ENCODE peak calls at places on chromosomes 4 and X, in four cellular contexts. B, Q, R and M are unnamed samples.

GRCh38 chr4:128145727-128146126 is 84.6 kb downstream of the LARP1B start:
- DNase-seq in B (no peak), Q (no peak), R (no peak), M (no peak)

GRCh38 chr4:123661080-123661737 is 264.6 kb downstream of the SPRY1 start:
- DNase-seq in B (no peak), Q (no peak), R (no peak), M (peak; percentile 34)

GRCh38 chr4:141724646-141725045 is 88.3 kb downstream of the IL15 start:
- DNase-seq in B (no peak), Q (no peak), R (no peak), M (no peak)

GRCh38 chr4:73161527-73162185 is 92.1 kb upstream of the COX18 start:
- DNase-seq in B (no peak), Q (no peak), R (no peak), M (no peak)

GRCh38 chrX:53071064-53071463 is 11.1 kb upstream of the TSPYL2 start:
- DNase-seq in B (no peak), Q (no peak), R (no peak), M (no peak)

GRCh38 chr4:3489451-3489962 is 26.4 kb downstream of the DOK7 start:
- DNase-seq in B (no peak), Q (peak; percentile 38), R (no peak), M (peak; percentile 92)

GRCh38 chr4:16573181-16573580 is 325.3 kb downstream of the LDB2 start:
- DNase-seq in B (no peak), Q (no peak), R (no peak), M (no peak)

GRCh38 chr4:122912810-122913575 is 9.4 kb downstream of the NUDT6 start:
- DNase-seq in B (no peak), Q (no peak), R (no peak), M (no peak)

GRCh38 chr4:89303177-89303576 is 4.4 kb downstream of the GPRIN3 start:
- DNase-seq in B (no peak), Q (peak; percentile 91), R (no peak), M (no peak)

GRCh38 chr4:61086979-61087378 is 113.1 kb upstream of the ADGRL3 start:
- DNase-seq in B (no peak), Q (no peak), R (no peak), M (no peak)

GRCh38 chr4:87007345-87008181 is 72.8 kb downstream of the AFF1 start:
- DNase-seq in B (no peak), Q (no peak), R (peak; percentile 84), M (peak; percentile 68)

GRCh38 chr4:147714575-147715401 is 17.1 kb upstream of the ARHGAP10 start:
- DNase-seq in B (no peak), Q (no peak), R (no peak), M (no peak)

GRCh38 chrX:97397371-97397770 is 513.7 kb downstream of the RPA4 start:
- DNase-seq in B (no peak), Q (no peak), R (peak; percentile 1), M (no peak)
- TF ChIP-seq MAX in B (no peak), Q (no peak), R (no peak), M (no peak)

GRCh38 chrX:15808254-15808653 is 18.0 kb downstream of the ZRSR2 start:
- DNase-seq in B (no peak), Q (no peak), R (no peak), M (no peak)
- TF ChIP-seq POLR2A in B (no peak), Q (no peak), R (no peak), M (no peak)

GRCh38 chr4:38858097-38858420 is 1.4 kb upstream of the TLR6 start:
- DNase-seq in B (no peak), Q (no peak), R (no peak), M (no peak)
- H3K4me3 ChIP-seq in B (no peak overlapping the region), Q (no peak overlapping the region), R (no peak overlapping the region), M (peak overlapping the region; percentile 48)

GRCh38 chrX:149280011-149280410 is 225.1 kb downstream of the IDS start:
- DNase-seq in B (no peak), Q (no peak), R (no peak), M (no peak)

GRCh38 chrX:149272690-149273463 is 232.2 kb downstream of the IDS start:
- DNase-seq in B (no peak), Q (no peak), R (no peak), M (no peak)

GRCh38 chrX:149274516-149275105 is 230.5 kb downstream of the IDS start:
- DNase-seq in B (no peak), Q (no peak), R (no peak), M (no peak)

DNA sequence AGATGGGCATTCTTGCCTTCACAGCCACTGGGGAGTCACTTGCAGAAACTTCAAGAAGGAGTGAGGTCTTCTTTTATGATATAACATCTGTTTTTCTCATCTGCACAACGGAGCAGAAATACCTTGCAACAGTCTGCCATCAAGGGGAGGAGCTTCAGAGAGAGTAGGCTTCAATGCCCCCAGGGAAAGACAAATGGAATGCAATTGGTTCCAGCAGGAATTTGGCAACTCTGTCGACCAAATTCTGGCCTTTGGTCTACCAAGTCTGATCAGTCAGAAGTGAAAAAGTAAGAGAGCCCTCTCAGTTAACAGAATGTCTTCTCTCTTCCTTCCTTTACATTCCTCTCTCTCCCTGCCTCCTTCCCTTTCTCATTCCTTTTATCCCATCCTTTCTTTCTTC is 229.3 kb downstream of the IDS start:
- DNase-seq in B (no peak), Q (no peak), R (no peak), M (no peak)
- TF ChIP-seq MAX in B (no peak), Q (no peak), R (no peak), M (no peak)

GRCh38 chrX:78375894-78376293 is 48.5 kb upstream of the CYSLTR1 start:
- DNase-seq in B (no peak), Q (no peak), R (no peak), M (peak; percentile 83)
- TF ChIP-seq POLR2A in B (no peak), Q (no peak), R (no peak), M (no peak)

DNA sequence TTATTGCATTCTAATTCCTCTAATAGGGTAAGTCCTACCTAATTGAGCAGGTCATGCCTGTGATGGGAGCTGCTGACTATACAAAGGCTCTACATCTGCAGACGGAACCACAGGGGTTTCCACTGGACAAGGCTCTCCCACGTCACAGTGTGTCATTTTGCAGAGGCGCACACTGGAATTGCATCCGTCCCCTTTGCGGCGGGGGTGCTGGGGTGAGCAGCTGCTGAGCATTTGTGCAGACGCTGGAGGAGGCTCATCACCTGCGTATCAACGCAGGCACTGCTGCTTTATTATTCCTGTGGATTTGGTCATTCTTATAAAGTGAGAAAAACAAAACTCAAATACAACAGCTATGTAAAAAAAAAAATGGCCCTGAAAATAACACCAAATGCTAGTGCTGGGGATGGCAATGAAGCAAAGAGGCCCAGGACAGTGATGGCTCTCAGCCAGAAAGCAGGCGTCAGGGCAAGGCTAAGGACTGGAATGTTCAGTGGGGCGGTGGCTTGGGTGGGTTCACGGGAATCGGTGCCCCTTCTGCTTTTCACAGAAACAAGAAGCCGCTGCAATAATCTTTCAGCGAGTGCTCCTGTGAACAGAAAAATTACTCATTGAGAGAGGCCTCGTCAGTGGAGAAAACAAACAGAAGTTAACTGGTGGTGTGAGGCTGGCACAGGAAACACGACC is 67.8 kb downstream of the GATB start:
- DNase-seq in B (no peak), Q (no peak), R (no peak), M (no peak)
- H3K4me3 ChIP-seq in B (no peak overlapping the region), Q (no peak overlapping the region), R (no peak overlapping the region), M (no peak overlapping the region)

DNA sequence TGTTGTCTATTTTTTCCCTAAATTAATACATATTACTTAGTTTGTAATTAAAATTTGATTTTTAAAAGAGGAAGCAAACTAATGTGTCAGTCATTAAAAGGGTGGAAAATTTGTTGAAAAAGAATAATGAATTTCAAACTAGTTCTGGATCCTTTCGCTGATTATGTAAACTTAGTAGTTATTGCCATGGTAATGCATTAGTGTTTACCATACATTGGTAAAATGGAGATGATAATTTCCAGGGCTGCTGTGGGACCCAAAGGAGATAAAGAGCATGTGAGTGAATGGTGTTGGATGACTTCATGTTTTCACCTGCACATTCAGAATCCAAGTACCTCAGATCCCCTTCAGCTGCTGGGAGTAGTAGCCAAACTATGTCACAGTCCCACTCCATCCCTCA is 6.6 kb downstream of the BEX3 start:
- DNase-seq in B (no peak), Q (no peak), R (no peak), M (no peak)
- TF ChIP-seq MAX in B (no peak), Q (no peak), R (no peak), M (no peak)

GRCh38 chr4:175271010-175271630 is 353.0 kb downstream of the ADAM29 start:
- DNase-seq in B (no peak), Q (no peak), R (no peak), M (no peak)
- TF ChIP-seq POLR2A in B (no peak), Q (no peak), R (no peak), M (no peak)